ENCODE peak calls at places on chromosomes 5 and 9, in ten cellular contexts. X is T follicular helper cell; E is activated gamma-delta T cell treated with Interleukin-2 at 50 U/mL for 16 hours; O is OCI-LY7; P is substantia nigra; C is activated T-helper 2 cell treated with anti-CD3 and anti-CD28 coated beads, Interferon-gamma antibody, Interleukin-2, Interleukin-4, amounts not matched to agents 10 μg/mL and 5 μg/mL and 100 μg/mL, durations not matched to agents 14 hours and 24 hours and 36 hours; I is sigmoid colon; U is cerebellum; V is effector CD8-positive, alpha-beta T cell; Y is stimulated activated CD4-positive, alpha-beta T cell treated with anti-CD3 and anti-CD28 coated beads, Interleukin-1b, Interleukin-23, amount 100 ng/mL, for 1 hour. F is an unnamed sample.

GRCh38 chr5:139958749-139959148 is 84.3 kb downstream of the NRG2 start:
- DNase-seq in I (no peak), O (no peak), Y (no peak), V (no peak), C (no peak), E (no peak), P (no peak), X (no peak), U (no peak), F (no peak)

GRCh38 chr9:124675261-124676158 is 95.6 kb downstream of the NR6A1 start:
- DNase-seq in P (no peak), V (no peak), C (no peak), X (no peak), E (no peak), Y (no peak), O (no peak), U (no peak), I (no peak), F (no peak)

GRCh38 chr9:98656536-98656935 is 52.2 kb downstream of the GABBR2 start:
- DNase-seq in O (no peak), Y (no peak), V (no peak), C (no peak), X (no peak), E (no peak), U (peak; percentile 57), P (no peak), I (no peak), F (no peak)

GRCh38 chr9:16236326-16236725 is 634.1 kb downstream of the BNC2 start:
- DNase-seq in I (peak; percentile 79), V (no peak), C (no peak), Y (no peak), U (no peak), P (no peak), O (no peak), E (no peak), X (no peak), F (no peak)

GRCh38 chr5:121748690-121749089 is 103.0 kb upstream of the FTMT start:
- DNase-seq in I (no peak), V (no peak), P (no peak), U (no peak), E (no peak), O (no peak), C (no peak), Y (no peak), X (no peak), F (no peak)

GRCh38 chr9:33719581-33720374 is 75.6 kb upstream of the PRSS3 start:
- DNase-seq in O (peak; percentile 40), C (no peak), Y (no peak), I (no peak), P (no peak), E (peak; percentile 31), U (no peak), V (no peak), X (peak; percentile 10), F (peak; percentile 13)

GRCh38 chr9:132842124-132843005 is 35.7 kb downstream of the AK8 start:
- DNase-seq in U (no peak), X (no peak), O (no peak), P (no peak), Y (no peak), I (peak; percentile 27), E (no peak), V (no peak), C (no peak), F (no peak)

GRCh38 chr5:74320526-74320925 is 320.0 kb downstream of the ENC1 start:
- DNase-seq in C (no peak), P (no peak), V (no peak), Y (no peak), U (no peak), E (no peak), X (no peak), I (no peak), O (no peak), F (no peak)

GRCh38 chr9:36158917-36159316 is 10.3 kb upstream of the CCIN start:
- DNase-seq in I (no peak), E (no peak), O (no peak), C (no peak), P (no peak), Y (no peak), U (no peak), V (no peak), X (no peak), F (no peak)

GRCh38 chr9:130042406-130042930 is 521 bp downstream of the FNBP1 start:
- DNase-seq in E (no peak), O (peak; percentile 42), V (no peak), C (no peak), X (no peak), Y (no peak), U (peak; percentile 23), P (peak; percentile 29), I (peak; percentile 70), F (no peak)

GRCh38 chr5:17413691-17414090 is 84.3 kb upstream of the TAF11L2 start:
- DNase-seq in C (no peak), Y (no peak), X (no peak), U (no peak), V (no peak), I (no peak), E (no peak), P (no peak), O (no peak), F (no peak)

GRCh38 chr9:136674786-136675349 is 12.2 kb downstream of the EGFL7 start:
- DNase-seq in U (no peak), X (no peak), E (no peak), I (no peak), V (no peak), O (no peak), P (no peak), C (no peak), Y (no peak), F (no peak)

GRCh38 chr5:118984602-118985001 is 3.7 kb downstream of the DTWD2 start:
- DNase-seq in V (no peak), C (no peak), O (no peak), X (no peak), U (no peak), E (no peak), I (no peak), Y (no peak), P (no peak), F (no peak)

GRCh38 chr9:131433302-131433854 is 39.5 kb downstream of the PRRC2B start:
- DNase-seq in Y (no peak), X (no peak), U (no peak), V (no peak), I (peak; percentile 40), O (no peak), E (no peak), C (no peak), P (no peak), F (no peak)

GRCh38 chr9:73143606-73144328 is 7.9 kb upstream of the ANXA1 start:
- DNase-seq in O (no peak), P (no peak), I (no peak), U (no peak), C (no peak), E (no peak), V (no peak), Y (no peak), X (no peak), F (no peak)

GRCh38 chr9:133658442-133659431 is 22.6 kb downstream of the DBH start:
- DNase-seq in E (no peak), I (no peak), O (no peak), V (no peak), C (no peak), P (no peak), X (no peak), U (no peak), Y (no peak), F (no peak)

GRCh38 chr5:21615195-21615765 is 1237.9 kb downstream of the CDH12 start:
- DNase-seq in V (no peak), I (no peak), C (no peak), O (no peak), X (no peak), Y (no peak), E (no peak), U (no peak), P (no peak), F (no peak)

GRCh38 chr9:114006155-114006550 is 71.9 kb downstream of the AMBP start:
- DNase-seq in X (no peak), C (no peak), O (no peak), I (peak; percentile 43), Y (no peak), V (no peak), U (no peak), P (no peak), E (no peak), F (no peak)

GRCh38 chr5:54249210-54250028 is 61.0 kb downstream of the ARL15 start:
- DNase-seq in U (no peak), C (no peak), O (peak; percentile 29), V (no peak), E (peak; percentile 33), I (no peak), Y (no peak), X (peak; percentile 6), P (no peak), F (no peak)

GRCh38 chr5:173547579-173547978 is 68.9 kb downstream of the BOD1 start:
- DNase-seq in E (no peak), P (no peak), X (no peak), Y (no peak), I (no peak), V (no peak), U (no peak), C (no peak), O (no peak), F (no peak)

GRCh38 chr9:9750719-9751118 is 862.1 kb downstream of the PTPRD start:
- DNase-seq in I (no peak), V (no peak), C (no peak), E (no peak), Y (no peak), U (no peak), X (no peak), O (no peak), P (no peak), F (no peak)

GRCh38 chr9:76562511-76562911 is 103.5 kb downstream of the GCNT1 start:
- DNase-seq in U (no peak), Y (no peak), V (no peak), X (no peak), E (no peak), O (no peak), I (no peak), C (no peak), P (no peak), F (no peak)

GRCh38 chr5:166582416-166582815 is 1709.0 kb upstream of the WWC1 start:
- DNase-seq in I (no peak), U (no peak), C (no peak), X (no peak), P (no peak), Y (no peak), E (no peak), V (no peak), O (no peak), F (no peak)

GRCh38 chr5:139132515-139132914 is 65.7 kb downstream of the SIL1 start:
- DNase-seq in C (no peak), O (no peak), U (no peak), X (no peak), E (no peak), Y (no peak), I (peak; percentile 83), V (no peak), P (no peak), F (no peak)

GRCh38 chr5:142674438-142675210 is 11.3 kb downstream of the FGF1 start:
- DNase-seq in Y (no peak), P (no peak), U (no peak), E (no peak), O (no peak), C (no peak), I (no peak), V (no peak), X (no peak), F (no peak)

GRCh38 chr9:92668746-92669526 is 995 bp downstream of the IPPK start:
- DNase-seq in Y (no peak), V (no peak), C (no peak), O (peak; percentile 27), U (no peak), E (no peak), P (no peak), X (no peak), I (no peak), F (no peak)

GRCh38 chr9:97853844-97854695 is 1.0 kb downstream of the FOXE1 start:
- DNase-seq in I (no peak), C (peak; percentile 61), Y (peak; percentile 30), P (no peak), X (peak; percentile 36), O (peak; percentile 9), E (peak; percentile 38), V (no peak), U (no peak), F (peak; percentile 26)

GRCh38 chr9:89386206-89386605 is 67.9 kb downstream of the SECISBP2 start:
- DNase-seq in E (no peak), V (no peak), X (no peak), P (no peak), U (no peak), I (no peak), Y (no peak), O (no peak), C (no peak), F (no peak)

F was measured in T-helper 17 cell.